ENCODE peak calls at places on chromosome 11, in six cellular contexts. L is HEK293T; W is activated effector memory CD4-positive, alpha-beta T cell treated with Interleukin-2 at 50 U/mL for 16 hours; Y is NCI-H1105 treated with DMSO at 0.1 percent for 48 hours; M is progenitor cell of endocrine pancreas; O is activated T-helper 9 cell treated with anti-CD3 and anti-CD28 coated beads, Interleukin-2, amount 50 U/mL, for 16 hours. H is an unnamed sample.

GRCh38 chr11:103978588-103979580 is 57.6 kb upstream of the DDI1 start:
- DNase-seq in W (no peak), O (no peak), Y (no peak), M (no peak), L (no peak), H (no peak)

GRCh38 chr11:67024410-67024809 is 1.5 kb downstream of the SYT12 start:
- DNase-seq in W (peak), O (peak), L (no peak), Y (no peak), M (no peak), H (peak)

GRCh38 chr11:83070878-83071640 is 638 bp downstream of the RAB30 start:
- DNase-seq in L (peak), M (peak), Y (peak), W (no peak), O (peak), H (no peak)

GRCh38 chr11:75626692-75627536 is 41.9 kb downstream of the MAP6 start:
- DNase-seq in O (no peak), M (no peak), L (no peak), Y (no peak), W (no peak), H (no peak)

GRCh38 chr11:9459573-9460321 is 1.1 kb upstream of the ZNF143 start:
- DNase-seq in O (peak), L (no peak), W (peak), M (no peak), Y (peak), H (no peak)

GRCh38 chr11:47923667-47924066 is 56.7 kb upstream of the PTPRJ start:
- DNase-seq in O (no peak), W (no peak), L (no peak), M (no peak), Y (no peak), H (no peak)

GRCh38 chr11:121419839-121420238 is 32.3 kb upstream of the SORL1 start:
- DNase-seq in Y (no peak), M (no peak), L (no peak), W (no peak), O (no peak), H (no peak)

GRCh38 chr11:94737171-94737611 is 31.0 kb upstream of the AMOTL1 start:
- DNase-seq in L (no peak), O (no peak), Y (no peak), W (no peak), M (no peak), H (no peak)

GRCh38 chr11:25211635-25212251 is 714.9 kb downstream of the LUZP2 start:
- DNase-seq in Y (no peak), O (no peak), M (no peak), L (no peak), W (no peak), H (no peak)

GRCh38 chr11:113884361-113884836 is 9.0 kb upstream of the USP28 start:
- DNase-seq in O (no peak), M (no peak), L (no peak), W (no peak), Y (no peak), H (no peak)

GRCh38 chr11:70915158-70915795 is 337.1 kb downstream of the SHANK2 start:
- DNase-seq in L (no peak), W (no peak), Y (no peak), O (no peak), M (no peak), H (no peak)

GRCh38 chr11:126359431-126360048 is 4.1 kb downstream of the ST3GAL4 start:
- DNase-seq in M (no peak), L (no peak), O (no peak), W (no peak), Y (peak), H (no peak)

GRCh38 chr11:43316451-43316850 is 4.7 kb downstream of the API5 start:
- DNase-seq in O (no peak), W (no peak), L (no peak), M (no peak), Y (no peak), H (no peak)

GRCh38 chr11:115784796-115785521 is 280.7 kb upstream of the CADM1 start:
- DNase-seq in O (no peak), W (no peak), M (no peak), Y (peak), L (no peak), H (no peak)

GRCh38 chr11:33709471-33709870 is 8.8 kb upstream of the C11orf91 start:
- DNase-seq in M (no peak), L (no peak), Y (no peak), O (no peak), W (no peak), H (no peak)

GRCh38 chr11:76265771-76266241 is 59.5 kb upstream of the WNT11 start:
- DNase-seq in O (no peak), Y (no peak), L (no peak), W (no peak), M (no peak), H (no peak)

GRCh38 chr11:121661796-121662508 is 209.2 kb upstream of the SORL1-AS1 start:
- DNase-seq in Y (no peak), L (no peak), W (no peak), O (no peak), M (no peak), H (no peak)

GRCh38 chr11:135023499-135023898 is 611.5 kb upstream of the B3GAT1 start:
- DNase-seq in L (no peak), W (no peak), M (no peak), O (no peak), Y (no peak), H (no peak)

GRCh38 chr11:18615628-18616392 is 16.2 kb downstream of the MISFA start:
- DNase-seq in O (no peak), L (no peak), W (no peak), Y (no peak), M (no peak), H (no peak)

GRCh38 chr11:114386545-114386944 is 13.8 kb downstream of the C11orf71 start:
- DNase-seq in O (no peak), W (no peak), Y (no peak), L (no peak), M (no peak), H (no peak)

GRCh38 chr11:102603091-102603490 is 22.0 kb downstream of the MMP20 start:
- DNase-seq in Y (no peak), L (no peak), W (no peak), M (no peak), O (no peak), H (no peak)

GRCh38 chr11:125263268-125263790 is 98.8 kb downstream of the PKNOX2 start:
- DNase-seq in M (peak), O (no peak), Y (no peak), W (no peak), L (peak), H (no peak)

GRCh38 chr11:120657306-120658070 is 145.9 kb downstream of the GRIK4 start:
- DNase-seq in Y (no peak), W (no peak), O (no peak), M (no peak), L (no peak), H (no peak)